ENCODE peak calls at places on chromosomes 2 and 18, in ten cellular contexts. H is central memory CD4-positive, alpha-beta T cell; X is HEK293T; S is mucosa of gallbladder; G is cardiac septum; D is nucleus accumbens; E is anterior cingulate cortex; L is ovary; V is stimulated activated CD8-positive, alpha-beta memory T cell treated with anti-CD3 and anti-CD28 coated beads, Interleukin-4, amount 100 ng/mL, for 4 hours; F is H9. C is an unnamed sample.

GRCh38 chr18:27558388-27559158 is 373.5 kb upstream of the CHST9 start:
- DNase-seq in H (no peak), X (no peak), E (no peak), V (no peak), D (peak; percentile 0), L (no peak), F (no peak), G (no peak), S (no peak), C (no peak)

GRCh38 chr2:84556190-84556589 is 39.9 kb downstream of the DNAH6 start:
- DNase-seq in E (no peak), H (no peak), D (peak; percentile 8), S (no peak), V (no peak), X (no peak), F (no peak), G (no peak), L (no peak), C (no peak)

GRCh38 chr2:71291398-71291797 is 40.2 kb upstream of the ZNF638 start:
- DNase-seq in D (peak; percentile 78), X (no peak), F (no peak), L (no peak), H (no peak), E (peak; percentile 30), V (no peak), G (no peak), S (no peak), C (no peak)

GRCh38 chr2:28228419-28228995 is 164.2 kb upstream of the FOSL2 start:
- DNase-seq in V (no peak), G (no peak), S (no peak), L (no peak), F (no peak), X (no peak), H (no peak), D (no peak), E (no peak), C (no peak)

GRCh38 chr2:238763471-238763995 is 84.4 kb upstream of the TWIST2 start:
- DNase-seq in F (no peak), D (no peak), V (no peak), H (no peak), G (no peak), E (no peak), S (no peak), L (no peak), X (no peak), C (no peak)

GRCh38 chr18:52288403-52289004 is 51.5 kb upstream of the DCC start:
- DNase-seq in S (no peak), L (no peak), V (no peak), X (peak; percentile 6), D (peak; percentile 1), F (peak; percentile 63), G (no peak), E (no peak), H (no peak), C (no peak)

GRCh38 chr18:52670903-52671302 is 330.9 kb downstream of the DCC start:
- DNase-seq in H (no peak), L (no peak), D (no peak), G (no peak), V (no peak), S (no peak), E (no peak), X (no peak), F (no peak), C (no peak)

GRCh38 chr2:201964011-201964410 is 69.6 kb upstream of the FZD7 start:
- DNase-seq in G (peak; percentile 63), E (no peak), X (no peak), F (no peak), D (no peak), H (no peak), L (no peak), V (no peak), S (no peak), C (no peak)

GRCh38 chr2:9099341-9099751 is 95.9 kb upstream of the MBOAT2 start:
- DNase-seq in L (no peak), D (no peak), S (no peak), V (no peak), G (no peak), E (no peak), F (no peak), H (no peak), X (no peak), C (no peak)

GRCh38 chr2:75310915-75311314 is 111.6 kb upstream of the TACR1 start:
- DNase-seq in E (no peak), V (no peak), H (no peak), X (no peak), G (no peak), F (no peak), S (no peak), D (no peak), L (no peak), C (no peak)

GRCh38 chr2:232435375-232435648 is 20.6 kb upstream of the ALPI start:
- DNase-seq in S (no peak), L (peak; percentile 8), D (no peak), G (no peak), X (no peak), E (no peak), V (no peak), H (no peak), F (no peak), C (no peak)

GRCh38 chr2:144922519-144922918 is 402.6 kb upstream of the ZEB2 start:
- DNase-seq in S (no peak), V (no peak), D (no peak), E (no peak), H (no peak), F (no peak), G (no peak), L (no peak), X (no peak), C (no peak)

GRCh38 chr2:124913873-124914272 is 888.8 kb downstream of the CNTNAP5 start:
- DNase-seq in F (no peak), G (no peak), X (no peak), D (no peak), V (no peak), S (no peak), E (no peak), L (no peak), H (no peak), C (no peak)

GRCh38 chr2:209470466-209470865 is 46.6 kb downstream of the MAP2 start:
- DNase-seq in X (no peak), V (no peak), L (no peak), S (no peak), G (no peak), H (no peak), F (no peak), D (no peak), E (no peak), C (no peak)

GRCh38 chr2:133674433-133675331 is 106.4 kb upstream of the NCKAP5 start:
- DNase-seq in V (no peak), X (peak; percentile 22), G (no peak), E (peak; percentile 52), F (peak; percentile 43), D (peak; percentile 88), S (peak; percentile 41), L (peak; percentile 24), H (no peak), C (no peak)

GRCh38 chr2:1617425-1618021 is 126.8 kb downstream of the PXDN start:
- DNase-seq in L (no peak), D (no peak), S (no peak), F (no peak), E (no peak), G (peak; percentile 71), V (no peak), X (no peak), H (no peak), C (no peak)